ENCODE peak calls at places on chromosomes 7 and 10, in five cellular contexts. One of them, this sample, is unnamed.

GRCh38 chr10:118045842-118046490 is 775 bp downstream of the RAB11FIP2 start:
- DNase-seq in AG09309: no peak
- DNase-seq in T1000: peak
- DNase-seq in ACHN: peak
- DNase-seq in NCI-H446 treated with DMSO at 0.1 percent for 48 hours: no peak
- DNase-seq in this sample: no peak

GRCh38 chr10:130301026-130301892 is 165.1 kb downstream of the GLRX3 start:
- DNase-seq in AG09309: peak
- DNase-seq in T1000: no peak
- DNase-seq in ACHN: no peak
- DNase-seq in NCI-H446 treated with DMSO at 0.1 percent for 48 hours: peak
- DNase-seq in this sample: peak

GRCh38 chr10:1579141-1579491 is 158.2 kb downstream of the ADARB2 start:
- DNase-seq in AG09309: no peak
- DNase-seq in T1000: no peak
- DNase-seq in ACHN: no peak
- DNase-seq in NCI-H446 treated with DMSO at 0.1 percent for 48 hours: no peak
- DNase-seq in this sample: no peak

GRCh38 chr7:351681-352480 is 61.9 kb downstream of the FOXL3 start:
- DNase-seq in AG09309: no peak
- DNase-seq in T1000: no peak
- DNase-seq in ACHN: no peak
- DNase-seq in NCI-H446 treated with DMSO at 0.1 percent for 48 hours: no peak
- DNase-seq in this sample: no peak

GRCh38 chr7:116653204-116653603 is 18.8 kb upstream of the MET start:
- DNase-seq in AG09309: no peak
- DNase-seq in T1000: no peak
- DNase-seq in ACHN: peak
- DNase-seq in NCI-H446 treated with DMSO at 0.1 percent for 48 hours: no peak
- DNase-seq in this sample: no peak

GRCh38 chr7:43639858-43640491 is 57.1 kb downstream of the STK17A start:
- DNase-seq in AG09309: no peak
- DNase-seq in T1000: peak
- DNase-seq in ACHN: no peak
- DNase-seq in NCI-H446 treated with DMSO at 0.1 percent for 48 hours: peak
- DNase-seq in this sample: no peak

GRCh38 chr10:60798870-60799269 is 20.6 kb downstream of the CDK1 start:
- DNase-seq in AG09309: no peak
- DNase-seq in T1000: no peak
- DNase-seq in ACHN: no peak
- DNase-seq in NCI-H446 treated with DMSO at 0.1 percent for 48 hours: no peak
- DNase-seq in this sample: no peak

GRCh38 chr7:137930616-137931015 is 71.3 kb downstream of the CREB3L2 start:
- DNase-seq in AG09309: peak
- DNase-seq in T1000: no peak
- DNase-seq in ACHN: no peak
- DNase-seq in NCI-H446 treated with DMSO at 0.1 percent for 48 hours: no peak
- DNase-seq in this sample: no peak

GRCh38 chr7:132066776-132067175 is 509.5 kb downstream of the PLXNA4 start:
- DNase-seq in AG09309: no peak
- DNase-seq in T1000: no peak
- DNase-seq in ACHN: no peak
- DNase-seq in NCI-H446 treated with DMSO at 0.1 percent for 48 hours: peak
- DNase-seq in this sample: peak

GRCh38 chr10:91552706-91553105 is 80.2 kb downstream of the PPP1R3C start:
- DNase-seq in AG09309: no peak
- DNase-seq in T1000: no peak
- DNase-seq in ACHN: peak
- DNase-seq in NCI-H446 treated with DMSO at 0.1 percent for 48 hours: no peak
- DNase-seq in this sample: peak

GRCh38 chr10:128324468-128324867 is 198.2 kb upstream of the MKI67 start:
- DNase-seq in AG09309: no peak
- DNase-seq in T1000: no peak
- DNase-seq in ACHN: no peak
- DNase-seq in NCI-H446 treated with DMSO at 0.1 percent for 48 hours: no peak
- DNase-seq in this sample: no peak

GRCh38 chr7:28447071-28447470 is 34.8 kb downstream of the CREB5 start:
- DNase-seq in AG09309: no peak
- DNase-seq in T1000: no peak
- DNase-seq in ACHN: no peak
- DNase-seq in NCI-H446 treated with DMSO at 0.1 percent for 48 hours: no peak
- DNase-seq in this sample: no peak

GRCh38 chr10:93680414-93681047 is 21.9 kb downstream of the FRA10AC1 start:
- DNase-seq in AG09309: peak
- DNase-seq in T1000: no peak
- DNase-seq in ACHN: peak
- DNase-seq in NCI-H446 treated with DMSO at 0.1 percent for 48 hours: peak
- DNase-seq in this sample: no peak

GRCh38 chr10:67612577-67613537 is 83.1 kb downstream of the CTNNA3 start:
- DNase-seq in AG09309: peak
- DNase-seq in T1000: peak
- DNase-seq in ACHN: no peak
- DNase-seq in NCI-H446 treated with DMSO at 0.1 percent for 48 hours: no peak
- DNase-seq in this sample: no peak

GRCh38 chr10:63769367-63769766 is 248.2 kb downstream of the REEP3 start:
- DNase-seq in AG09309: no peak
- DNase-seq in T1000: no peak
- DNase-seq in ACHN: no peak
- DNase-seq in NCI-H446 treated with DMSO at 0.1 percent for 48 hours: no peak
- DNase-seq in this sample: no peak

GRCh38 chr10:99393683-99394082 is 36.7 kb downstream of the GOT1 start:
- DNase-seq in AG09309: no peak
- DNase-seq in T1000: no peak
- DNase-seq in ACHN: peak
- DNase-seq in NCI-H446 treated with DMSO at 0.1 percent for 48 hours: no peak
- DNase-seq in this sample: no peak

GRCh38 chr10:79207096-79207357 is 138.3 kb downstream of the ZMIZ1 start:
- DNase-seq in AG09309: no peak
- DNase-seq in T1000: no peak
- DNase-seq in ACHN: no peak
- DNase-seq in NCI-H446 treated with DMSO at 0.1 percent for 48 hours: no peak
- DNase-seq in this sample: no peak

GRCh38 chr7:38507379-38507778 is 123.8 kb downstream of the AMPH start:
- DNase-seq in AG09309: no peak
- DNase-seq in T1000: no peak
- DNase-seq in ACHN: no peak
- DNase-seq in NCI-H446 treated with DMSO at 0.1 percent for 48 hours: no peak
- DNase-seq in this sample: no peak

GRCh38 chr7:40324889-40325288 is 190.1 kb downstream of the SUGCT start:
- DNase-seq in AG09309: no peak
- DNase-seq in T1000: no peak
- DNase-seq in ACHN: no peak
- DNase-seq in NCI-H446 treated with DMSO at 0.1 percent for 48 hours: no peak
- DNase-seq in this sample: no peak

GRCh38 chr7:6642861-6643640 is 5.9 kb downstream of the ZNF316 start:
- DNase-seq in AG09309: no peak
- DNase-seq in T1000: no peak
- DNase-seq in ACHN: no peak
- DNase-seq in NCI-H446 treated with DMSO at 0.1 percent for 48 hours: no peak
- DNase-seq in this sample: no peak

GRCh38 chr10:132489053-132489703 is 48.4 kb upstream of the INPP5A start:
- DNase-seq in AG09309: peak
- DNase-seq in T1000: no peak
- DNase-seq in ACHN: no peak
- DNase-seq in NCI-H446 treated with DMSO at 0.1 percent for 48 hours: no peak
- DNase-seq in this sample: no peak

GRCh38 chr7:45292481-45292880 is 134.9 kb downstream of the RAMP3 start:
- DNase-seq in AG09309: no peak
- DNase-seq in T1000: no peak
- DNase-seq in ACHN: no peak
- DNase-seq in NCI-H446 treated with DMSO at 0.1 percent for 48 hours: no peak
- DNase-seq in this sample: peak

GRCh38 chr10:85667638-85668233 is 698.9 kb downstream of the GRID1 start:
- DNase-seq in AG09309: no peak
- DNase-seq in T1000: no peak
- DNase-seq in ACHN: no peak
- DNase-seq in NCI-H446 treated with DMSO at 0.1 percent for 48 hours: no peak
- DNase-seq in this sample: no peak

GRCh38 chr7:79317728-79318127 is 135.7 kb downstream of the MAGI2 start:
- DNase-seq in AG09309: peak
- DNase-seq in T1000: peak
- DNase-seq in ACHN: peak
- DNase-seq in NCI-H446 treated with DMSO at 0.1 percent for 48 hours: no peak
- DNase-seq in this sample: no peak

GRCh38 chr10:110568055-110568735 is 700 bp downstream of the SMC3 start:
- DNase-seq in AG09309: no peak
- DNase-seq in T1000: peak
- DNase-seq in ACHN: peak
- DNase-seq in NCI-H446 treated with DMSO at 0.1 percent for 48 hours: no peak
- DNase-seq in this sample: peak

GRCh38 chr10:44051584-44052385 is 333.1 kb downstream of the CXCL12 start:
- DNase-seq in AG09309: no peak
- DNase-seq in T1000: peak
- DNase-seq in ACHN: peak
- DNase-seq in NCI-H446 treated with DMSO at 0.1 percent for 48 hours: no peak
- DNase-seq in this sample: no peak

GRCh38 chr10:97101166-97101940 is 84.4 kb downstream of the SLIT1 start:
- DNase-seq in AG09309: no peak
- DNase-seq in T1000: no peak
- DNase-seq in ACHN: no peak
- DNase-seq in NCI-H446 treated with DMSO at 0.1 percent for 48 hours: no peak
- DNase-seq in this sample: no peak

GRCh38 chr7:147279951-147280350 is 1163.3 kb downstream of the CNTNAP2 start:
- DNase-seq in AG09309: no peak
- DNase-seq in T1000: no peak
- DNase-seq in ACHN: no peak
- DNase-seq in NCI-H446 treated with DMSO at 0.1 percent for 48 hours: no peak
- DNase-seq in this sample: no peak

GRCh38 chr7:42107484-42107883 is 129.5 kb downstream of the GLI3 start:
- DNase-seq in AG09309: no peak
- DNase-seq in T1000: no peak
- DNase-seq in ACHN: peak
- DNase-seq in NCI-H446 treated with DMSO at 0.1 percent for 48 hours: no peak
- DNase-seq in this sample: no peak

GRCh38 chr7:135414850-135415439 is 95.0 kb downstream of the CNOT4 start:
- DNase-seq in AG09309: peak
- DNase-seq in T1000: no peak
- DNase-seq in ACHN: peak
- DNase-seq in NCI-H446 treated with DMSO at 0.1 percent for 48 hours: no peak
- DNase-seq in this sample: no peak

GRCh38 chr10:5538892-5539651 is 14.3 kb downstream of the CALML3 start:
- DNase-seq in AG09309: no peak
- DNase-seq in T1000: no peak
- DNase-seq in ACHN: no peak
- DNase-seq in NCI-H446 treated with DMSO at 0.1 percent for 48 hours: no peak
- DNase-seq in this sample: no peak

GRCh38 chr7:51213618-51214017 is 103.0 kb downstream of the COBL start:
- DNase-seq in AG09309: no peak
- DNase-seq in T1000: no peak
- DNase-seq in ACHN: no peak
- DNase-seq in NCI-H446 treated with DMSO at 0.1 percent for 48 hours: no peak
- DNase-seq in this sample: no peak

GRCh38 chr7:42097756-42098155 is 139.3 kb downstream of the GLI3 start:
- DNase-seq in AG09309: peak
- DNase-seq in T1000: no peak
- DNase-seq in ACHN: peak
- DNase-seq in NCI-H446 treated with DMSO at 0.1 percent for 48 hours: no peak
- DNase-seq in this sample: no peak

GRCh38 chr7:158588878-158589442 is 1.3 kb upstream of the PTPRN2 start:
- DNase-seq in AG09309: no peak
- DNase-seq in T1000: peak
- DNase-seq in ACHN: no peak
- DNase-seq in NCI-H446 treated with DMSO at 0.1 percent for 48 hours: no peak
- DNase-seq in this sample: no peak

GRCh38 chr10:117541909-117542705 is 439 bp upstream of the EMX2 start:
- DNase-seq in AG09309: peak
- DNase-seq in T1000: peak
- DNase-seq in ACHN: peak
- DNase-seq in NCI-H446 treated with DMSO at 0.1 percent for 48 hours: peak
- DNase-seq in this sample: no peak

GRCh38 chr7:22411977-22412693 is 55.2 kb upstream of the RAPGEF5 start:
- DNase-seq in AG09309: no peak
- DNase-seq in T1000: no peak
- DNase-seq in ACHN: no peak
- DNase-seq in NCI-H446 treated with DMSO at 0.1 percent for 48 hours: no peak
- DNase-seq in this sample: no peak

GRCh38 chr10:93079663-93080349 is 6.1 kb downstream of the CYP26A1 start:
- DNase-seq in AG09309: no peak
- DNase-seq in T1000: no peak
- DNase-seq in ACHN: no peak
- DNase-seq in NCI-H446 treated with DMSO at 0.1 percent for 48 hours: no peak
- DNase-seq in this sample: no peak